ENCODE peak calls at places on chromosomes 5 and 9, in five cellular contexts. V is natural killer cell, O is tibial nerve, N is transverse colon, W is dorsolateral prefrontal cortex. S is an unnamed sample.

GRCh38 chr5:160199410-160199911 is 29.8 kb upstream of the FABP6 start:
- DNase-seq in O (peak), N (peak), W (peak), V (peak), S (peak)

GRCh38 chr5:132056610-132057497 is 3.6 kb upstream of the IL3 start:
- DNase-seq in O (no peak), V (peak), N (peak), W (peak), S (peak)

GRCh38 chr9:110088099-110088498 is 119.9 kb downstream of the C9orf152 start:
- DNase-seq in W (no peak), N (no peak), V (no peak), O (no peak), S (no peak)

GRCh38 chr9:126638571-126639132 is 24.9 kb downstream of the LMX1B start:
- DNase-seq in N (no peak), O (no peak), V (no peak), W (no peak), S (no peak)

GRCh38 chr5:64653776-64654175 is 36.5 kb upstream of the SHISAL2B start:
- DNase-seq in W (no peak), V (no peak), N (no peak), O (no peak), S (no peak)

GRCh38 chr5:74392698-74393431 is 247.7 kb downstream of the ENC1 start:
- DNase-seq in W (no peak), V (no peak), O (no peak), N (no peak), S (no peak)

GRCh38 chr5:147310059-147310704 is 75.4 kb downstream of the STK32A start:
- DNase-seq in V (no peak), O (no peak), N (peak), W (peak), S (no peak)

GRCh38 chr9:87233916-87234455 is 263.7 kb upstream of the DAPK1 start:
- DNase-seq in O (no peak), V (no peak), N (no peak), W (no peak), S (no peak)

GRCh38 chr9:81789751-81790150 is 100.4 kb upstream of the TLE1 start:
- DNase-seq in V (no peak), W (no peak), N (no peak), O (no peak), S (no peak)

GRCh38 chr9:134198771-134199170 is 34.4 kb upstream of the RNU6ATAC start:
- DNase-seq in O (no peak), N (no peak), V (no peak), W (no peak), S (no peak)

GRCh38 chr5:111119856-111120255 is 27.7 kb downstream of the WDR36 start:
- DNase-seq in W (no peak), V (no peak), N (no peak), O (no peak), S (no peak)

DNA sequence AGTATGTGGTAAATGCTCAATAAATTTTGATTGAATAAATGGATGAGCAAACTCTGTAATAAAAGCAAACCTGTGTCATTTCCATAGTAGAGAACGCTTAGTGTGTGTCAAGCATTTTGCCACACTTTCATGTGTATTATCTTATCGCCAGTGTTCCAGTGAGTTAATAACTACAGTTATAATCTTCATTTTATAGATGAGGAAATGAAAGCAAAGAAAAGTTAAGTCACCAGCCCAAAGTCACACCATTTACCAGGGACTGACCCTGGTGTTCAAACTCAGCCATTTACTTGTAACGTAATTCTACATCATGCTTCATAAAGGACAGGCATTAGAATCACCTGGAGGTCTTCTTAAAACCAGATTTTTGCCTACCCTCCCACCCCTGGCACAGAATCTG is 100.4 kb downstream of the PCSK5 start:
- DNase-seq in O (no peak), W (no peak), V (no peak), N (no peak), S (no peak)
- TF ChIP-seq CTCF in O (no peak), W (no peak), V (no peak), N (peak), S (no peak)

DNA sequence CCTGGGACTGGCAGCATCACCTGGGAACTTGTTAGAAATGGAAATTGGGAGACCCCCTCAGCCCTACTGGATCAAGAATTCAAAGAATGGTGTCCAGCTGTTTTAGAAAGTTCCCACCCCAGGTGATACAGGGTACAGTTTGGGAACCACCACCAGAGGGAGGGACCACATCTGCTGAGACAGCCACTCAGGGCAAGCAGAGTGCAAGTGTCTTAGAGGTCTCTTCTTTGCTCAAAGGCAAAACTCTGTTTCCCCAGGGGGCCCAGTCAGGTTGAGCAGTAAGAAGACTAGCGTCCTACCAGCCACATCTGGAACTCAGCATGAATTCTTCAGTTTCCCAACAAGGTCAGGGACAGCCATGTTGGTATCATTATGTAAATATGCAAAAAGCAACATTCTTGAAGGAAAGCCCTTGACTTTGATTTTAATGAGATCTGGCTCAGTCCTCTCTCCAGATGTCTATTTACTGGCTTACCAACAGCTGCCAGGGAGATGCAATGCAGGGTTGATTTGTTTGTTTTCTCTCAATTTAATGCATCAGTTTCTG is 46.6 kb downstream of the TGFBI start:
- DNase-seq in O (no peak), V (no peak), W (no peak), N (no peak), S (no peak)
- TF ChIP-seq CTCF in O (no peak), V (no peak), W (no peak), N (no peak), S (no peak)

GRCh38 chr5:157743163-157744054 is at the start of gene LSM11:
- DNase-seq in V (peak), N (peak), O (peak), W (peak), S (peak)

GRCh38 chr5:157744055-157745011 is 821 bp downstream of the LSM11 start:
- DNase-seq in V (no peak), O (no peak), N (peak), W (no peak), S (no peak)

GRCh38 chr5:157735991-157736390 is 4.8 kb downstream of the THG1L start:
- DNase-seq in O (no peak), N (no peak), W (no peak), V (no peak), S (no peak)

GRCh38 chr5:157740211-157740610 is 3.3 kb upstream of the LSM11 start:
- DNase-seq in V (no peak), N (no peak), W (no peak), O (no peak), S (no peak)

DNA sequence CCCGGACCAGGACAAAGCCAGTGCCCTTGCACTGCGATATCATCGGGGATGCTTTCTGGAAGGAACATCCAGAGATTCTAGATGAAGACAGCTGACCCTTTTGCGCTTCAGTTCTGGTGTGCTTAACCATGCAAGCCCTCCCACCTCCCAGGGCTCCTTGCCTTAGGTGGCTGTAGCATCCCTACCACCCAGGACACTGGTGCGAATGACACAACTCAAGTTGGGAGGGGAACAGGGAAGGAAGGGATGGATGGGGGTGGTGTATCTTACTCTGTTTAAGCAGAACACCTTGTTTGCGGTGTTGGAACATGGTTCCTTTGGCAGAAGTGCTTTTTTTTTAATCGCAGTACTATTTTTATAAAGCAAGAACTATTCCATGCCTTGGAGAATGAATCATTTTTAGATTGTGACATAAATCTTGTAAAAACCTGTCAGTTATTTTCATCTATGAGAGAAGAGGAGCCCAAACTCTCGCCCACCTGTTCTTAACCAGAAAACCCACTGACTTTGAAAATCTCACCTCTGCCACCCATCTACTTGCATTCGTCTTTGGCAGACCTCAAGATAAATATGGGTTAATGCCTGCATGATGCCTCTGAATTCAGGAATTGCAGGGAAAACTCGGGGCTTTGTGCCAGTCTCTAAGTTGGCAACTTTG is 4.0 kb upstream of the LSM11 start:
- DNase-seq in O (no peak), N (no peak), V (no peak), W (no peak), S (no peak)
- TF ChIP-seq CTCF in O (no peak), N (no peak), V (no peak), W (no peak), S (no peak)

GRCh38 chr9:122463828-122464632 is 13.7 kb downstream of the OR1J1 start:
- DNase-seq in W (no peak), V (no peak), O (no peak), N (no peak), S (no peak)
- TF ChIP-seq CTCF in W (no peak), V (no peak), O (no peak), N (no peak), S (peak)

GRCh38 chr5:57311251-57311650 is 137.4 kb downstream of the GPBP1 start:
- DNase-seq in V (no peak), N (no peak), O (no peak), W (no peak), S (no peak)

GRCh38 chr5:57306359-57306758 is 132.5 kb downstream of the GPBP1 start:
- DNase-seq in V (no peak), N (no peak), O (no peak), W (no peak), S (no peak)

GRCh38 chr5:57304931-57305330 is 131.1 kb downstream of the GPBP1 start:
- DNase-seq in O (no peak), N (no peak), W (no peak), V (no peak), S (no peak)

GRCh38 chr5:57303985-57304384 is 130.1 kb downstream of the GPBP1 start:
- DNase-seq in N (no peak), W (no peak), V (no peak), O (no peak), S (no peak)

DNA sequence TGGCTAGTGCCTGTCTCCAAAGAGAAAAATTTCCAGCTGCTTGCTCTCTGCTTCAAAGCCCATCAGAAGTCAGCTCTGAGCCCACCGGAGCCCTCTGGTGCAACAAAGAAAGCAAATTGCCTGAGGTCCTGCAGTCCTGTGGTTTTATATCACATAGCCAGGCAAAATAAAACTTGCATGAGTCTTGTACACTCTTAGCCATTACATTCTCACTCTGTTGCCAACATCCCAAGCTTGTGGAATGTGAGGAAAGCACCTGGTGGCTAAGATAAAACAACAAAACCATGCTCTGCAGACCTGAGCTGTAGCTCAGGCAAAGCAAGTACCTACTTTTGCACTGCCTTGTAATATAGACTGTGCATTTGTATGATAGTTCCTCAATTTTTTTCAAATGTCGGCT is 133.7 kb downstream of the GPBP1 start:
- DNase-seq in W (no peak), N (no peak), O (no peak), V (no peak), S (no peak)
- TF ChIP-seq CTCF in W (no peak), N (no peak), O (no peak), V (no peak), S (no peak)

GRCh38 chr9:136098844-136099243 is 3.8 kb upstream of the NACC2 start:
- DNase-seq in N (no peak), V (peak), W (no peak), O (no peak), S (no peak)
- TF ChIP-seq CTCF in N (no peak), V (no peak), W (no peak), O (no peak), S (no peak)

DNA sequence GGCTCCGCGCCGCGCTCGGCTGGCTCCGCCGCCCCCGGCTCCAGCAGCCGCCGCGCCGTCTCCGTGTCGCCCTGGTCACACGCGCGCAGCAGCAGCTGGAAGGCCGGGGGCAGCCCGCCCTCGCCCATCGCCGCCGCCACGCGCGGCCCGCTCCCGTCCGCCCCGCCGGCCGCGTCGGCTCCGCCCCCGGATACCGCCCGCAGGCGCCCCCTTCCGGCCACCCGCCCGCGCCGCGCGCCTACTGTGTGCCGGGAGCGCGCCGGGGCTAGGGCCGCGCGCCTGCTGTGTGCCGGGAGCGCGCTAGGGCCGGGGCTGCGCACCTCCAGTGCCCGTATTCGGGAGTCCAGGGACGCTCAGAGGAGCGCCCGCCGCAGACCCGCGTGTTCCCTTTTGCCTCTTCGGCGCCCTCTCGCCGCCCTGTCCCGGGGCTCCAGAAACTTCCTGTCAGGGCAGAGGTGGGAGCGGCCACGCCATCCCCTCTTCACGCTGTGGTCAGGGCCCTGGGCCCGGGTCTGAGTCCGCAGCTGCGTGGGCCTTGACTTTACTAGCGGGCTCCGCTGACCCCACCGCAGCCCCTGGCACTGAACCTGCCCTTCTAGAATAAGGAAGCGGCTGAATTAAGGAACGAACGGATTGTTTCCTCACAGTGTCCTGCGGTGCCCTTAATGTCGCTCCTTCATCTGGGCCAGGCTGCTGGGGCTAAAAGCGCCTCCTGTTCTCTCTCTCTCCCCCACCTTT is at the start of gene ANKS6:
- DNase-seq in O (peak), W (peak), V (peak), N (peak), S (peak)
- TF ChIP-seq CTCF in O (peak), W (peak), V (peak), N (no peak), S (peak)

GRCh38 chr5:72314571-72315172 is 5.4 kb downstream of the MRPS27 start:
- DNase-seq in N (no peak), W (no peak), V (no peak), O (no peak), S (no peak)
- TF ChIP-seq CTCF in N (no peak), W (no peak), V (no peak), O (no peak), S (no peak)

DNA sequence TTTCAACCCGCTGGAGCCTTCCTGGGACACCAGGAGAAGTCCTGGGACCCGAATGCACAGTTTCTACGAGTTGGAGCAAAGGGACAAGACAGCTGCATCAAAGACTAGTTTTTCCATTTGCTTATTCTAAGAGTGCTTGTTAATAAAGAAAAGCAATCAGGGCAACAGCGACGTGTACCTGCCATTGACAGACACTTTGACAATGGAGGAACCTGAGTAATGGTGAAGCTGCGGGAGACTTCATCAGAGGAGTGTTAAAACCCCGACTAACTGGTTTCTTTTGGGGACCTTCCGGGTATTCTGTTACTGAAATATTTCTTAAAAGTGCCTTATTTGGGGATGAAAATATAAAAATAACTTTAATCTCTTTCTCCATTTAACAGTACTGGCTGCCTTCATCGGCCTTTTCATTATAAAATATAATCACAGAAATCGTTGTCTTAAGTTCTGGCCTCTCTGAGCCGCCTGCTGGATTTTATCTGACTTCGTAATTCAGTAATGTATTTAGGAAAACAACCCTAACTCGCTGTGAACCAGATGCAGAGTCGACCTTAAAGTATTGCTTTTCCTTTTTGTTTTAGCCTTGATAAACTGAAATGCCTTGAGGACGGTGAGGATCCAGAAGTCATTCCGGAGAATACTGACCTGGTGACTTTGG is 781 bp downstream of the SNAPC3 start:
- DNase-seq in W (no peak), V (no peak), N (no peak), O (no peak), S (no peak)
- TF ChIP-seq CTCF in W (no peak), V (no peak), N (peak), O (no peak), S (peak)